ENCODE peak calls at places on chromosomes 4 and X, in six cellular contexts. B, H, G, E, P and Y are unnamed samples.

GRCh38 chrX:1231850-1232505 is 19.5 kb upstream of the CRLF2 start:
- DNase-seq in B (no peak), H (no peak), G (no peak), E (no peak), P (no peak), Y (no peak)

GRCh38 chr4:82431026-82431745 is 796 bp downstream of the ENOPH1 start:
- DNase-seq in B (no peak), H (no peak), G (no peak), E (peak), P (peak), Y (no peak)

GRCh38 chr4:164779811-164780216 is 25.9 kb downstream of the SMIM31 start:
- DNase-seq in B (peak), H (peak), G (peak), E (no peak), P (no peak), Y (no peak)

GRCh38 chrX:3026074-3026588 is 15.1 kb upstream of the ARSF start:
- DNase-seq in B (no peak), H (no peak), G (no peak), E (no peak), P (no peak), Y (no peak)

GRCh38 chr4:146916479-146917076 is 29.1 kb downstream of the TTC29 start:
- DNase-seq in B (peak), H (no peak), G (peak), E (no peak), P (no peak), Y (no peak)

GRCh38 chrX:151722241-151722846 is 6.5 kb downstream of the FATE1 start:
- DNase-seq in B (no peak), H (no peak), G (peak), E (no peak), P (no peak), Y (no peak)

GRCh38 chr4:86388252-86388651 is 28.4 kb upstream of the MAPK10 start:
- DNase-seq in B (no peak), H (no peak), G (no peak), E (no peak), P (no peak), Y (no peak)

GRCh38 chrX:10833299-10834169 is 213.1 kb upstream of the MID1 start:
- DNase-seq in B (no peak), H (no peak), G (no peak), E (peak), P (no peak), Y (no peak)

GRCh38 chr4:176268963-176269362 is at the start of gene ASB5:
- DNase-seq in B (no peak), H (no peak), G (no peak), E (no peak), P (no peak), Y (no peak)

GRCh38 chr4:24837296-24837695 is 41.9 kb downstream of the SOD3 start:
- DNase-seq in B (peak), H (no peak), G (no peak), E (no peak), P (no peak), Y (no peak)

GRCh38 chrX:70281951-70282350 is at the start of gene RAB41:
- DNase-seq in B (no peak), H (no peak), G (no peak), E (no peak), P (no peak), Y (no peak)